ENCODE peak calls at places on chromosomes 11 and 22, in four cellular contexts. T, G, X and F are unnamed samples.

GRCh38 chr11:27392715-27393114 is 29.7 kb upstream of the CCDC34 start:
- DNase-seq in T (no peak), G (no peak), X (no peak), F (no peak)

GRCh38 chr11:66881436-66881835 is 24.6 kb downstream of the LRFN4 start:
- DNase-seq in T (no peak), G (no peak), X (no peak), F (no peak)

GRCh38 chr11:106608677-106609076 is 409.6 kb downstream of the GUCY1A2 start:
- DNase-seq in T (no peak), G (no peak), X (no peak), F (no peak)

GRCh38 chr11:87767615-87768014 is 407.6 kb downstream of the RAB38 start:
- DNase-seq in T (no peak), G (no peak), X (no peak), F (no peak)

GRCh38 chr11:64292458-64293254 is 1.6 kb downstream of the KCNK4 start:
- DNase-seq in T (no peak), G (no peak), X (no peak), F (no peak)

GRCh38 chr22:26891431-26891830 is 234.0 kb downstream of the MIAT start:
- DNase-seq in T (no peak), G (no peak), X (no peak), F (no peak)

GRCh38 chr22:39518996-39519680 is 1.2 kb upstream of the ATF4 start:
- DNase-seq in T (no peak), G (no peak), X (no peak), F (no peak)

GRCh38 chr11:112564228-112564955 is 303.7 kb upstream of the PLET1 start:
- DNase-seq in T (no peak), G (no peak), X (no peak), F (no peak)

GRCh38 chr11:32864555-32864954 is 28.1 kb upstream of the QSER1 start:
- DNase-seq in T (no peak), G (no peak), X (no peak), F (no peak)

GRCh38 chr11:117441146-117441975 is 113.7 kb downstream of the CEP164 start:
- DNase-seq in T (no peak), G (no peak), X (no peak), F (no peak)

GRCh38 chr11:17036666-17037658 is 22.7 kb upstream of the PLEKHA7 start:
- DNase-seq in T (no peak), G (no peak), X (no peak), F (no peak)

GRCh38 chr22:36383110-36383581 is 4.6 kb downstream of the MYH9 start:
- DNase-seq in T (no peak), G (no peak), X (peak), F (peak)

GRCh38 chr11:2576536-2576935 is 123.3 kb downstream of the KCNQ1OT1 start:
- DNase-seq in T (no peak), G (no peak), X (no peak), F (no peak)

GRCh38 chr11:123206671-123207421 is 11.8 kb upstream of the CLMP start:
- DNase-seq in T (no peak), G (no peak), X (no peak), F (no peak)

GRCh38 chr11:13837286-13837685 is 125.2 kb upstream of the SPON1 start:
- DNase-seq in T (no peak), G (no peak), X (no peak), F (no peak)

GRCh38 chr11:103659743-103660142 is 376.7 kb upstream of the DDI1 start:
- DNase-seq in T (no peak), G (no peak), X (no peak), F (no peak)

GRCh38 chr22:30159561-30160353 is 79.5 kb downstream of the HORMAD2 start:
- DNase-seq in T (no peak), G (no peak), X (no peak), F (no peak)

GRCh38 chr11:61980783-61981541 is 13.5 kb upstream of the FTH1 start:
- DNase-seq in T (no peak), G (no peak), X (no peak), F (no peak)

GRCh38 chr11:126702987-126703386 is 297.6 kb downstream of the KIRREL3 start:
- DNase-seq in T (no peak), G (no peak), X (no peak), F (no peak)

GRCh38 chr11:112790286-112790685 is 170.9 kb upstream of the NCAM1 start:
- DNase-seq in T (no peak), G (no peak), X (no peak), F (no peak)

GRCh38 chr11:37988031-37988430 is 1390.0 kb upstream of the RAG2 start:
- DNase-seq in T (no peak), G (no peak), X (no peak), F (no peak)

GRCh38 chr22:17379939-17380710 is 10.9 kb downstream of the CECR2 start:
- DNase-seq in T (no peak), G (no peak), X (no peak), F (no peak)

GRCh38 chr11:68312780-68313573 is 586 bp downstream of the LRP5 start:
- DNase-seq in T (no peak), G (no peak), X (no peak), F (no peak)